ENCODE peak calls at places on chromosomes 5 and 9, in ten cellular contexts. N is M059J; H is fibroblast of gingiva; Q is aorta; B is stimulated activated CD8-positive, alpha-beta memory T cell treated with anti-CD3 and anti-CD28 coated beads, Interleukin-2, amount 100 ng/mL, for 48 hours; X is neural crest cell; D is NCI-H2029 treated with DMSO at 0.1 percent for 48 hours; J is stimulated activated CD4-positive, alpha-beta T cell treated with anti-CD3 and anti-CD28 coated beads, TNF-alpha, amount 100 ng/mL, for 1 hour; A is globus pallidus; K is activated T-cell treated with anti-CD3 and anti-CD28 coated beads, Interleukin-2, amount 50 U/mL, for 4 hours. U is an unnamed sample.

GRCh38 chr5:36683821-36684434 is 77.5 kb downstream of the SLC1A3 start:
- DNase-seq in A (peak; percentile 92), J (no peak), N (no peak), X (no peak), K (no peak), Q (no peak), H (peak; percentile 86), D (no peak), B (no peak), U (no peak)

GRCh38 chr5:97968346-97968745 is 785.3 kb upstream of the RIOK2 start:
- DNase-seq in K (no peak), X (no peak), B (no peak), N (no peak), Q (no peak), A (no peak), J (no peak), H (no peak), D (no peak), U (no peak)

GRCh38 chr5:172943283-172943841 is 15.9 kb upstream of the RPL26L1 start:
- DNase-seq in N (peak; percentile 96), A (no peak), B (no peak), J (no peak), K (no peak), H (peak; percentile 21), X (no peak), Q (peak; percentile 64), D (no peak), U (no peak)

GRCh38 chr9:36796671-36797419 is 224.2 kb downstream of the MELK start:
- DNase-seq in Q (no peak), K (no peak), X (no peak), H (no peak), N (no peak), D (no peak), J (no peak), B (no peak), A (no peak), U (no peak)

GRCh38 chr5:109853362-109853761 is 163.6 kb downstream of the MAN2A1 start:
- DNase-seq in X (no peak), K (no peak), A (no peak), B (no peak), J (no peak), H (no peak), N (peak; percentile 58), D (no peak), Q (no peak), U (no peak)

GRCh38 chr5:14309864-14310531 is 166.9 kb downstream of the TRIO start:
- DNase-seq in N (no peak), J (no peak), X (no peak), K (no peak), A (no peak), D (no peak), Q (no peak), B (no peak), H (no peak), U (no peak)

GRCh38 chr5:31635446-31635845 is 3.5 kb upstream of the PDZD2 start:
- DNase-seq in A (no peak), N (no peak), H (no peak), J (no peak), Q (no peak), B (no peak), D (no peak), X (no peak), K (no peak), U (no peak)

GRCh38 chr5:178454308-178454707 is 135.9 kb downstream of the COL23A1 start:
- DNase-seq in D (no peak), H (no peak), J (no peak), A (no peak), Q (no peak), N (no peak), X (no peak), K (no peak), B (no peak), U (no peak)

GRCh38 chr5:125196479-125197183 is 450.2 kb upstream of the ZNF608 start:
- DNase-seq in N (no peak), A (no peak), K (no peak), J (no peak), X (no peak), B (no peak), H (no peak), D (peak; percentile 14), Q (no peak), U (no peak)

GRCh38 chr5:157252741-157253465 is 13.0 kb upstream of the CYFIP2 start:
- DNase-seq in N (peak; percentile 13), K (peak; percentile 44), J (no peak), H (no peak), A (no peak), X (no peak), Q (peak; percentile 58), B (peak; percentile 47), D (no peak), U (no peak)

GRCh38 chr9:109012009-109012875 is 1.1 kb downstream of the CTNNAL1 start:
- DNase-seq in J (peak; percentile 1), N (peak; percentile 99), X (peak; percentile 34), B (peak; percentile 26), H (peak; percentile 95), Q (peak; percentile 81), A (peak; percentile 16), K (peak; percentile 42), D (no peak), U (peak; percentile 85)

GRCh38 chr5:131795879-131796792 is 681 bp downstream of the FNIP1 start:
- DNase-seq in D (no peak), J (no peak), H (peak; percentile 53), Q (peak; percentile 84), N (peak; percentile 62), K (peak; percentile 12), A (peak; percentile 73), X (peak; percentile 38), B (peak; percentile 13), U (peak; percentile 54)

GRCh38 chr9:83154821-83155220 is 91.9 kb upstream of the RASEF start:
- DNase-seq in B (no peak), Q (no peak), A (no peak), K (no peak), X (no peak), H (no peak), N (peak; percentile 86), J (no peak), D (no peak), U (no peak)

GRCh38 chr5:82894754-82895153 is 182.4 kb downstream of the TMEM167A start:
- DNase-seq in Q (no peak), N (no peak), K (no peak), J (no peak), X (no peak), D (no peak), B (no peak), A (no peak), H (no peak), U (no peak)

GRCh38 chr5:138649316-138649720 is 74.1 kb upstream of the HSPA9 start:
- DNase-seq in B (no peak), N (no peak), J (no peak), Q (no peak), K (no peak), D (no peak), X (no peak), H (no peak), A (no peak), U (no peak)

GRCh38 chr5:177432143-177432904 is 5.8 kb downstream of the GRK6 start:
- DNase-seq in K (peak; percentile 37), H (no peak), Q (peak; percentile 52), B (peak; percentile 60), N (no peak), X (no peak), J (no peak), A (no peak), D (no peak), U (peak; percentile 81)

GRCh38 chr9:110095238-110095637 is 112.7 kb downstream of the C9orf152 start:
- DNase-seq in N (no peak), K (no peak), X (no peak), A (no peak), Q (no peak), J (no peak), D (no peak), B (no peak), H (peak; percentile 58), U (no peak)

GRCh38 chr5:10719965-10720364 is 41.1 kb downstream of the DAP start:
- DNase-seq in K (no peak), D (no peak), J (no peak), N (peak; percentile 99), X (no peak), H (peak; percentile 76), B (no peak), A (no peak), Q (no peak), U (no peak)

GRCh38 chr9:18778846-18779245 is 254.2 kb downstream of the SAXO1 start:
- DNase-seq in H (no peak), K (no peak), A (no peak), D (no peak), N (no peak), J (no peak), B (no peak), X (no peak), Q (no peak), U (no peak)

GRCh38 chr9:114437401-114437893 is 49.7 kb upstream of the AKNA start:
- DNase-seq in X (no peak), Q (no peak), H (no peak), N (no peak), A (no peak), J (no peak), D (no peak), K (no peak), B (no peak), U (no peak)

GRCh38 chr5:142206801-142207200 is 98.2 kb downstream of the NDFIP1 start:
- DNase-seq in D (no peak), K (no peak), J (no peak), N (peak; percentile 28), X (no peak), Q (no peak), H (no peak), A (no peak), B (no peak), U (no peak)

GRCh38 chr5:159071382-159071781 is 28.3 kb downstream of the EBF1 start:
- DNase-seq in N (no peak), B (no peak), A (no peak), J (no peak), H (no peak), Q (no peak), K (no peak), X (no peak), D (no peak), U (no peak)

GRCh38 chr9:114167591-114168091 is 12.3 kb downstream of the COL27A1 start:
- DNase-seq in H (no peak), A (no peak), N (no peak), K (no peak), X (no peak), Q (no peak), B (no peak), D (no peak), J (no peak), U (no peak)

GRCh38 chr9:131119600-131119999 is 5.8 kb upstream of the NUP214 start:
- DNase-seq in J (no peak), A (no peak), B (no peak), D (no peak), N (no peak), H (no peak), X (no peak), K (no peak), Q (no peak), U (no peak)

GRCh38 chr9:592225-592624 is 249.3 kb upstream of the DMRT1 start:
- DNase-seq in A (no peak), H (no peak), B (no peak), K (no peak), Q (no peak), J (no peak), X (no peak), N (no peak), D (no peak), U (no peak)

GRCh38 chr5:132759114-132760042 is 12.2 kb downstream of the CCNI2 start:
- DNase-seq in K (no peak), X (no peak), H (no peak), D (no peak), B (no peak), N (no peak), Q (no peak), J (no peak), A (no peak), U (no peak)